ENCODE peak calls at places on chromosome 13, in six cellular contexts. Y is heart left ventricle, S is dorsolateral prefrontal cortex, C is tibial artery, J is GM23338, F is uterus. B is an unnamed sample.

GRCh38 chr13:48505597-48506091 is 27.2 kb downstream of the RCBTB2 start:
- DNase-seq in C (peak), J (no peak), F (no peak), Y (peak), S (no peak), B (no peak)

GRCh38 chr13:77325371-77325941 is 1.4 kb downstream of the MYCBP2 start:
- DNase-seq in S (no peak), Y (no peak), J (peak), C (no peak), F (no peak), B (no peak)

GRCh38 chr13:88345171-88345847 is 674.1 kb downstream of the SLITRK5 start:
- DNase-seq in S (no peak), J (no peak), Y (no peak), C (no peak), F (no peak), B (no peak)

GRCh38 chr13:37026778-37027177 is 26.2 kb downstream of the EXOSC8 start:
- DNase-seq in S (no peak), F (no peak), J (no peak), Y (no peak), C (no peak), B (no peak)

GRCh38 chr13:40236566-40237168 is 429.8 kb downstream of the FOXO1 start:
- DNase-seq in S (no peak), J (no peak), F (peak), Y (peak), C (peak), B (no peak)

GRCh38 chr13:65725001-65725400 is 1505.1 kb downstream of the PCDH9 start:
- DNase-seq in S (no peak), F (no peak), Y (no peak), C (no peak), J (no peak), B (no peak)

GRCh38 chr13:80010846-80011245 is 330.1 kb downstream of the SPRY2 start:
- DNase-seq in Y (no peak), S (peak), J (no peak), F (no peak), C (no peak), B (no peak)

GRCh38 chr13:34344761-34345600 is 527.0 kb downstream of the RFC3 start:
- DNase-seq in F (no peak), Y (no peak), J (no peak), S (no peak), C (no peak), B (no peak)

GRCh38 chr13:92265408-92265807 is 867.0 kb downstream of the GPC5 start:
- DNase-seq in F (no peak), S (no peak), J (no peak), Y (no peak), C (no peak), B (no peak)

GRCh38 chr13:31227870-31228269 is 28.1 kb downstream of the B3GLCT start:
- DNase-seq in J (peak), C (no peak), S (no peak), Y (no peak), F (no peak), B (no peak)

GRCh38 chr13:23578411-23579071 is 8.3 kb downstream of the TNFRSF19 start:
- DNase-seq in C (peak), J (peak), S (peak), Y (peak), F (peak), B (peak)

GRCh38 chr13:73765651-73766384 is 368.4 kb downstream of the KLF12 start:
- DNase-seq in F (peak), Y (peak), C (peak), J (peak), S (peak), B (peak)

GRCh38 chr13:42041017-42041683 is 7.3 kb upstream of the DGKH start:
- DNase-seq in F (peak), S (no peak), C (peak), Y (peak), J (peak), B (peak)

GRCh38 chr13:37194428-37194861 is 89.0 kb upstream of the CSNK1A1L start:
- DNase-seq in J (no peak), C (no peak), F (no peak), S (no peak), Y (no peak), B (no peak)

GRCh38 chr13:101530293-101530692 is 77.8 kb downstream of the ITGBL1 start:
- DNase-seq in C (no peak), F (no peak), Y (no peak), J (no peak), S (no peak), B (no peak)

GRCh38 chr13:50644081-50644871 is 199.2 kb downstream of the DLEU7 start:
- DNase-seq in S (no peak), Y (no peak), J (no peak), F (no peak), C (no peak), B (no peak)

GRCh38 chr13:44974056-44974798 is 15.0 kb downstream of the NUFIP1 start:
- DNase-seq in F (no peak), S (no peak), Y (peak), J (no peak), C (peak), B (no peak)

GRCh38 chr13:93217701-93218100 is 8.9 kb upstream of the GPC6 start:
- DNase-seq in J (no peak), S (no peak), C (no peak), Y (no peak), F (no peak), B (no peak)

GRCh38 chr13:74675185-74675584 is 541.0 kb upstream of the KLF12 start:
- DNase-seq in S (no peak), F (no peak), Y (no peak), J (no peak), C (no peak), B (no peak)

GRCh38 chr13:34833562-34834182 is 108.4 kb upstream of the NBEA start:
- DNase-seq in S (no peak), J (peak), C (no peak), F (no peak), Y (no peak), B (no peak)

GRCh38 chr13:93603043-93603442 is 376.4 kb downstream of the GPC6 start:
- DNase-seq in Y (no peak), F (no peak), S (no peak), C (no peak), J (peak), B (no peak)

GRCh38 chr13:100269837-100270236 is 180.9 kb downstream of the PCCA start:
- DNase-seq in F (peak), S (peak), C (peak), Y (peak), J (no peak), B (peak)

GRCh38 chr13:33793726-33794125 is 24.2 kb upstream of the RFC3 start:
- DNase-seq in F (no peak), S (no peak), C (no peak), Y (no peak), J (no peak), B (no peak)

GRCh38 chr13:19586904-19587634 is 25.7 kb upstream of the TPTE2 start:
- DNase-seq in Y (peak), S (no peak), C (no peak), F (no peak), J (peak), B (no peak)

GRCh38 chr13:67069117-67069767 is 160.9 kb downstream of the PCDH9 start:
- DNase-seq in J (peak), Y (no peak), C (no peak), F (no peak), S (no peak), B (no peak)

GRCh38 chr13:44231786-44232516 is 141.7 kb upstream of the SERP2 start:
- DNase-seq in S (no peak), J (peak), Y (no peak), F (peak), C (peak), B (peak)

GRCh38 chr13:94154362-94154761 is 325.1 kb downstream of the DCT start:
- DNase-seq in S (no peak), C (peak), Y (peak), F (no peak), J (no peak), B (no peak)

GRCh38 chr13:38951525-38952313 is 38.9 kb downstream of the STOML3 start:
- DNase-seq in J (no peak), C (no peak), F (no peak), Y (no peak), S (no peak), B (no peak)

GRCh38 chr13:101556676-101557121 is 104.2 kb downstream of the ITGBL1 start:
- DNase-seq in C (peak), F (no peak), Y (no peak), S (no peak), J (no peak), B (no peak)

GRCh38 chr13:84816567-84817133 is 934.4 kb upstream of the SLITRK1 start:
- DNase-seq in J (no peak), C (no peak), S (no peak), F (no peak), Y (no peak), B (no peak)

GRCh38 chr13:21475115-21475514 is 16.0 kb upstream of the ZDHHC20 start:
- DNase-seq in C (no peak), S (no peak), F (no peak), Y (no peak), J (no peak), B (no peak)

GRCh38 chr13:51041126-51041525 is 69.9 kb downstream of the C13orf42 start:
- DNase-seq in S (no peak), Y (no peak), C (no peak), F (no peak), J (no peak), B (no peak)

GRCh38 chr13:112353856-112354255 is 22.3 kb upstream of the SPACA7 start:
- DNase-seq in J (no peak), Y (no peak), F (no peak), C (no peak), S (no peak), B (no peak)

GRCh38 chr13:30572859-30573275 is 44.9 kb upstream of the USPL1 start:
- DNase-seq in Y (no peak), J (peak), S (no peak), C (no peak), F (no peak), B (no peak)

GRCh38 chr13:28719656-28720055 is 886 bp upstream of the SLC46A3 start:
- DNase-seq in F (no peak), C (no peak), S (no peak), Y (no peak), J (no peak), B (no peak)

GRCh38 chr13:99217461-99218101 is 16.9 kb downstream of the UBAC2 start:
- DNase-seq in S (no peak), J (no peak), C (no peak), Y (no peak), F (no peak), B (peak)

GRCh38 chr13:99218969-99219368 is 18.3 kb downstream of the UBAC2 start:
- DNase-seq in J (no peak), F (no peak), S (no peak), C (no peak), Y (no peak), B (no peak)

GRCh38 chr13:99218545-99218944 is 17.9 kb downstream of the UBAC2 start:
- DNase-seq in S (no peak), C (no peak), F (no peak), Y (peak), J (no peak), B (peak)

GRCh38 chr13:99220199-99220931 is 19.7 kb downstream of the UBAC2 start:
- DNase-seq in J (no peak), Y (no peak), C (no peak), F (no peak), S (no peak), B (no peak)

GRCh38 chr13:99218126-99218525 is 17.5 kb downstream of the UBAC2 start:
- DNase-seq in Y (no peak), J (no peak), F (no peak), S (no peak), C (no peak), B (no peak)
- H3K27ac ChIP-seq in Y (peak), J (no peak), F (no peak), S (no peak), C (no peak), B (peak)

DNA sequence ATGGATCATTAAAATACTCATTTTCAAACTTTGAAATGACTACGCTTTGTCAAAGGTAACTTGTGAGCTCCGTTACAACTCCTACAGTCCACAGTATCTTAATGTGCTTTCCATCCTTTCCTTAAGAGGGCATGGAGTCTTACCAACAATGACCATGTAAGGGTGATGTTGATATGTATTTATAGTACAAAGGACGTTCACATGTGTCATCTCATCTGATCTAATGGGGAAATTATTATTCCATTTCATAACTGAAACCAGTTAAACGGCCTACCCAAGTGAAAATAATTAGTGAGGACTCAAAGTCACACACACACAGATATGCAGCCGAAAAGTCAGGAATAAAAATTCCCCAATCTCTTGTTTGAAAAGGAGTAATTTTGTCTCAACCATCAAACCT is 9.6 kb downstream of the USP12 start:
- DNase-seq in C (no peak), S (no peak), J (no peak), F (no peak), Y (no peak), B (no peak)
- H3K27ac ChIP-seq in C (no peak), S (no peak), J (no peak), F (no peak), Y (no peak), B (no peak)

GRCh38 chr13:110298221-110298565 is 8.8 kb downstream of the COL4A1 start:
- DNase-seq in S (no peak), C (no peak), J (no peak), F (no peak), Y (no peak), B (no peak)

GRCh38 chr13:110300090-110300815 is 6.7 kb downstream of the COL4A1 start:
- DNase-seq in S (no peak), F (no peak), Y (no peak), C (no peak), J (no peak), B (no peak)

GRCh38 chr13:110297771-110298170 is 9.2 kb downstream of the COL4A1 start:
- DNase-seq in Y (no peak), S (no peak), J (no peak), C (no peak), F (no peak), B (no peak)

GRCh38 chr13:110297011-110297410 is 9.9 kb downstream of the COL4A1 start:
- DNase-seq in J (no peak), Y (peak), F (no peak), S (no peak), C (no peak), B (no peak)

GRCh38 chr13:110298566-110299321 is 8.2 kb downstream of the COL4A1 start:
- DNase-seq in F (peak), Y (peak), C (no peak), J (peak), S (no peak), B (no peak)
- H3K27ac ChIP-seq in F (peak), Y (peak), C (peak), J (peak), S (no peak), B (peak)

GRCh38 chr13:99190147-99190985 is 10.3 kb upstream of the UBAC2 start:
- DNase-seq in C (no peak), F (no peak), S (no peak), J (no peak), Y (no peak), B (no peak)
- H3K27ac ChIP-seq in C (no peak), F (no peak), S (peak), J (no peak), Y (no peak), B (no peak)

GRCh38 chr13:110407021-110407420 is 99.9 kb downstream of the COL4A2 start:
- DNase-seq in Y (no peak), J (no peak), C (no peak), F (no peak), S (no peak), B (no peak)
- H3K27ac ChIP-seq in Y (peak), J (peak), C (peak), F (peak), S (no peak), B (no peak)

GRCh38 chr13:113862191-113862765 is 1.6 kb downstream of the GAS6 start:
- DNase-seq in S (no peak), F (peak), Y (peak), J (no peak), C (no peak), B (no peak)

GRCh38 chr13:113861433-113862030 is 2.3 kb downstream of the GAS6 start:
- DNase-seq in S (no peak), C (no peak), J (no peak), Y (no peak), F (peak), B (peak)

GRCh38 chr13:113863511-113864302 is at the start of gene GAS6:
- DNase-seq in S (no peak), C (no peak), J (peak), Y (peak), F (peak), B (peak)

GRCh38 chr13:113864303-113864890 is 521 bp upstream of the GAS6 start:
- DNase-seq in Y (peak), S (no peak), C (no peak), J (no peak), F (peak), B (no peak)

GRCh38 chr13:113862766-113863510 is 938 bp downstream of the GAS6 start:
- DNase-seq in C (no peak), Y (peak), F (peak), S (no peak), J (peak), B (peak)
- H3K27ac ChIP-seq in C (peak), Y (peak), F (peak), S (peak), J (no peak), B (peak)

GRCh38 chr13:49627831-49628652 is at the start of gene ARL11:
- DNase-seq in Y (peak), F (no peak), C (peak), S (no peak), J (peak), B (no peak)
- H3K27ac ChIP-seq in Y (peak), F (no peak), C (no peak), S (no peak), J (no peak), B (no peak)

GRCh38 chr13:57629821-57630235 is 1.7 kb upstream of the PCDH17 start:
- DNase-seq in S (peak), F (peak), Y (peak), C (peak), J (peak), B (peak)

GRCh38 chr13:57630661-57631606 is 610 bp upstream of the PCDH17 start:
- DNase-seq in J (peak), F (no peak), Y (no peak), C (no peak), S (peak), B (no peak)

GRCh38 chr13:57632276-57633140 is 964 bp downstream of the PCDH17 start:
- DNase-seq in C (peak), S (peak), J (peak), F (no peak), Y (peak), B (peak)

GRCh38 chr13:57633141-57633949 is 1.8 kb downstream of the PCDH17 start:
- DNase-seq in S (peak), Y (peak), F (peak), J (peak), C (peak), B (peak)

DNA sequence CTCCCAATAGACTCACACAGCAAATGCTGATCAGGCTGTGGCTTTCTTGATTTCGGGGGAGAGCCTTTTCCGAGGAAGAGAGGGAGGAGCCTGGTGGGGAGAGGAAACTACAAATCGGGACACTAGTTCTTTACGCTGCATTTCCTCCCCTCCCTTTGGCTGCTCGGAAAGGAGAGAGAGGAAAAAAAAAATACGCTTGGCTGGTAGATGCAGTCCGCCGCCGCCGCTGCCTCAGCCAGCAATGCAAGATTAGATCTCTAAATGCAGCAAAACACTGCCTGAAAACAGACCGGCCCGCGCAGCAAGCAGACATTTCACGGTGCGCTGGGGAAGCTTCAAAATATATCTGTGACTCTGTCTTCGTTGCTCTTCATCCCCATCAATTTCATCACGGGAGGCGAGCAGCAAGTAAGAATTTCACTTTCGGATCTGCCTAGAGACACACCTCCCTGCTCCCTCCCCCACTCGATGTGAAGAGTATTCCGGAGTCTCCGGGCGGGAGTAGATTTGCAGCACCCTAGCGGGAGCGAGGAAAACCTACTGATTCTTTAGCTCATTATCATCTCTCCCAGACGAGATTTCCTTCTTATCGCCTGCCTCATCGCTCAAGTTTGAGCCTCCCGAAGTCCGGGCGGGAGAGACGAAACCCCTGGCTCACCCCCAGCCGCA is at the start of gene PCDH17:
- DNase-seq in F (no peak), C (peak), S (peak), Y (peak), J (peak), B (peak)
- H3K27ac ChIP-seq in F (peak), C (peak), S (peak), Y (peak), J (no peak), B (peak)

GRCh38 chr13:90531744-90532143 is 815.7 kb upstream of the MIR17HG start:
- DNase-seq in J (no peak), C (no peak), F (no peak), Y (no peak), S (no peak), B (no peak)
- H3K27ac ChIP-seq in J (no peak), C (no peak), F (no peak), Y (no peak), S (no peak), B (no peak)

B was measured in pancreas.